ENCODE peak calls at places on chromosome 19, in eight cellular contexts. E is NCI-H1436; W is globus pallidus; D is naive thymus-derived CD4-positive, alpha-beta T cell; B is stimulated activated naive CD8-positive, alpha-beta T cell treated with anti-CD3 and anti-CD28 coated beads, Interleukin-15, amount 100 ng/mL, for 72 hours; H is thoracic aorta; C is stimulated activated CD8-positive, alpha-beta memory T cell treated with anti-CD3 and anti-CD28 coated beads, Interleukin-12 subunit alpha, Interleukin-12 subunit beta, amount 100 ng/mL, for 4 hours; N is hypothalamus. Y is an unnamed sample.

GRCh38 chr19:37362733-37363132 is 8.2 kb upstream of the ZNF527 start:
- DNase-seq in E (no peak), W (no peak), D (no peak), B (no peak), H (no peak), C (no peak), N (no peak), Y (no peak)

GRCh38 chr19:39479916-39480315 is 722 bp upstream of the TIMM50 start:
- DNase-seq in E (no peak), W (no peak), D (no peak), B (no peak), H (no peak), C (no peak), N (no peak), Y (no peak)

GRCh38 chr19:15129856-15130580 is 22.8 kb downstream of the SYDE1 start:
- DNase-seq in E (no peak), W (no peak), D (peak), B (no peak), H (no peak), C (no peak), N (no peak), Y (peak)

GRCh38 chr19:39971380-39971841 is 446 bp downstream of the PSMC4 start:
- DNase-seq in E (no peak), W (no peak), D (no peak), B (no peak), H (peak), C (no peak), N (no peak), Y (no peak)

GRCh38 chr19:10431943-10432735 is 11.8 kb downstream of the PDE4A start:
- DNase-seq in E (peak), W (no peak), D (peak), B (peak), H (no peak), C (peak), N (no peak), Y (no peak)

GRCh38 chr19:16367269-16367683 is 42.6 kb downstream of the KLF2 start:
- DNase-seq in E (no peak), W (no peak), D (peak), B (peak), H (no peak), C (no peak), N (no peak), Y (no peak)

GRCh38 chr19:4375620-4376228 is 24.6 kb downstream of the SH3GL1 start:
- DNase-seq in E (peak), W (peak), D (no peak), B (no peak), H (no peak), C (no peak), N (no peak), Y (no peak)

GRCh38 chr19:964761-965694 is 19.1 kb upstream of the WDR18 start:
- DNase-seq in E (no peak), W (no peak), D (no peak), B (no peak), H (no peak), C (no peak), N (no peak), Y (no peak)

GRCh38 chr19:1082165-1082927 is 12.8 kb downstream of the POLR2E start:
- DNase-seq in E (peak), W (no peak), D (peak), B (peak), H (no peak), C (no peak), N (no peak), Y (peak)

GRCh38 chr19:14410054-14410774 is 8.9 kb downstream of the DDX39A start:
- DNase-seq in E (no peak), W (no peak), D (peak), B (no peak), H (no peak), C (no peak), N (no peak), Y (no peak)

GRCh38 chr19:584240-585001 is 5.3 kb upstream of the HCN2 start:
- DNase-seq in E (peak), W (no peak), D (peak), B (peak), H (no peak), C (peak), N (peak), Y (no peak)

GRCh38 chr19:10762656-10763055 is 44.8 kb downstream of the DNM2 start:
- DNase-seq in E (no peak), W (no peak), D (no peak), B (no peak), H (no peak), C (no peak), N (no peak), Y (no peak)

GRCh38 chr19:44050740-44051653 is 839 bp upstream of the ZNF223 start:
- DNase-seq in E (peak), W (peak), D (no peak), B (peak), H (no peak), C (no peak), N (no peak), Y (peak)

GRCh38 chr19:2150794-2151338 is 500 bp downstream of the AP3D1 start:
- DNase-seq in E (no peak), W (no peak), D (no peak), B (no peak), H (no peak), C (no peak), N (peak), Y (peak)

GRCh38 chr19:34985249-34986022 is 14.7 kb upstream of the GRAMD1A start:
- DNase-seq in E (no peak), W (no peak), D (peak), B (no peak), H (no peak), C (no peak), N (no peak), Y (peak)

GRCh38 chr19:17605761-17606745 is 50.6 kb downstream of the COLGALT1 start:
- DNase-seq in E (peak), W (peak), D (peak), B (peak), H (peak), C (peak), N (peak), Y (peak)

GRCh38 chr19:54180691-54181091 is 7.7 kb upstream of the TMC4 start:
- DNase-seq in E (no peak), W (no peak), D (no peak), B (no peak), H (no peak), C (no peak), N (no peak), Y (no peak)

GRCh38 chr19:5116292-5116691 is 147.4 kb downstream of the KDM4B start:
- DNase-seq in E (no peak), W (no peak), D (no peak), B (no peak), H (no peak), C (no peak), N (no peak), Y (no peak)

GRCh38 chr19:33235996-33236350 is 10.3 kb upstream of the SLC7A10 start:
- DNase-seq in E (no peak), W (no peak), D (no peak), B (no peak), H (no peak), C (no peak), N (no peak), Y (no peak)

GRCh38 chr19:591099-591958 is 1.6 kb downstream of the HCN2 start:
- DNase-seq in E (no peak), W (no peak), D (no peak), B (no peak), H (no peak), C (no peak), N (peak), Y (no peak)

GRCh38 chr19:58021541-58022282 is 12.1 kb upstream of the ZSCAN1 start:
- DNase-seq in E (peak), W (peak), D (peak), B (peak), H (peak), C (no peak), N (no peak), Y (peak)

GRCh38 chr19:56356944-56357343 is 36.4 kb downstream of the ZNF582 start:
- DNase-seq in E (no peak), W (no peak), D (no peak), B (no peak), H (no peak), C (no peak), N (no peak), Y (no peak)

GRCh38 chr19:10332158-10332964 is 968 bp downstream of the RAVER1 start:
- DNase-seq in E (no peak), W (no peak), D (no peak), B (no peak), H (no peak), C (no peak), N (no peak), Y (no peak)

GRCh38 chr19:38805180-38805579 is 7.6 kb downstream of the LGALS4 start:
- DNase-seq in E (no peak), W (no peak), D (no peak), B (no peak), H (no peak), C (no peak), N (no peak), Y (no peak)

GRCh38 chr19:48746738-48747575 is at the start of gene IZUMO1:
- DNase-seq in E (no peak), W (peak), D (peak), B (peak), H (peak), C (no peak), N (peak), Y (no peak)

GRCh38 chr19:16571283-16571682 is 932 bp downstream of the SLC35E1 start:
- DNase-seq in E (no peak), W (no peak), D (no peak), B (no peak), H (no peak), C (no peak), N (no peak), Y (no peak)

GRCh38 chr19:934865-935422 is 9.1 kb downstream of the ARID3A start:
- DNase-seq in E (no peak), W (peak), D (no peak), B (no peak), H (no peak), C (no peak), N (peak), Y (peak)

GRCh38 chr19:46821512-46822359 is 28.9 kb downstream of the AP2S1 start:
- DNase-seq in E (peak), W (no peak), D (peak), B (peak), H (no peak), C (peak), N (no peak), Y (no peak)

GRCh38 chr19:16957151-16957662 is 68.4 kb downstream of the F2RL3 start:
- DNase-seq in E (peak), W (no peak), D (no peak), B (no peak), H (no peak), C (no peak), N (no peak), Y (peak)

GRCh38 chr19:34298891-34299510 is 44.6 kb downstream of the GARRE1 start:
- DNase-seq in E (no peak), W (no peak), D (no peak), B (no peak), H (no peak), C (no peak), N (no peak), Y (no peak)

GRCh38 chr19:18366027-18366435 is 19.9 kb upstream of the GDF15 start:
- DNase-seq in E (no peak), W (no peak), D (no peak), B (no peak), H (no peak), C (no peak), N (no peak), Y (no peak)

GRCh38 chr19:44819246-44819832 is 10.4 kb downstream of the BCAM start:
- DNase-seq in E (no peak), W (no peak), D (no peak), B (no peak), H (no peak), C (no peak), N (no peak), Y (no peak)

GRCh38 chr19:19294914-19295313 is 21.8 kb upstream of the TM6SF2 start:
- DNase-seq in E (no peak), W (no peak), D (no peak), B (no peak), H (no peak), C (no peak), N (no peak), Y (no peak)

GRCh38 chr19:52566588-52566987 is 3.5 kb upstream of the ZNF701 start:
- DNase-seq in E (no peak), W (no peak), D (no peak), B (no peak), H (no peak), C (no peak), N (no peak), Y (no peak)

Y was measured in breast epithelium.